ENCODE peak calls at places on chromosomes 1 and 21, in five cellular contexts. J is NT2/D1; C is body of pancreas; R is CD8-positive, alpha-beta memory T cell; S is effector memory CD4-positive, alpha-beta T cell. E is an unnamed sample.

GRCh38 chr1:182962554-182963115 is 9.7 kb upstream of the SHCBP1L start:
- DNase-seq in S (no peak), R (no peak), J (peak; percentile 93), C (peak; percentile 73), E (no peak)

GRCh38 chr1:222224576-222224975 is 323.3 kb downstream of the HHIPL2 start:
- DNase-seq in J (no peak), S (no peak), R (no peak), C (no peak), E (no peak)

GRCh38 chr1:45543599-45544417 is 6.8 kb upstream of the AKR1A1 start:
- DNase-seq in C (peak; percentile 49), J (no peak), S (peak; percentile 74), R (peak; percentile 74), E (peak; percentile 86)

GRCh38 chr1:193767891-193768290 is 581.5 kb upstream of the B3GALT2 start:
- DNase-seq in C (no peak), R (no peak), S (no peak), J (no peak), E (no peak)

GRCh38 chr1:159881930-159882839 is 17.8 kb downstream of the CFAP45 start:
- DNase-seq in J (no peak), C (peak; percentile 82), R (peak; percentile 11), S (peak; percentile 13), E (peak; percentile 81)

GRCh38 chr1:115953180-115953579 is 23.1 kb upstream of the SLC22A15 start:
- DNase-seq in J (no peak), C (no peak), R (no peak), S (no peak), E (no peak)

GRCh38 chr1:2540816-2541492 is 10.9 kb upstream of the HES5 start:
- DNase-seq in S (no peak), C (no peak), R (no peak), J (no peak), E (no peak)

GRCh38 chr21:21052672-21053071 is 54.5 kb downstream of the NCAM2 start:
- DNase-seq in C (no peak), S (no peak), R (no peak), J (no peak), E (no peak)

GRCh38 chr1:25628741-25629421 is 12.3 kb downstream of the MAN1C1 start:
- DNase-seq in R (no peak), J (no peak), C (no peak), S (no peak), E (no peak)

GRCh38 chr1:212816567-212817278 is 25.0 kb downstream of the TATDN3 start:
- DNase-seq in R (no peak), J (no peak), C (no peak), S (no peak), E (no peak)

GRCh38 chr1:150847499-150848060 is 28.8 kb downstream of the ARNT start:
- DNase-seq in R (no peak), J (no peak), S (no peak), C (no peak), E (no peak)

GRCh38 chr1:54357967-54358366 is 48.2 kb downstream of the SSBP3 start:
- DNase-seq in S (no peak), J (no peak), R (no peak), C (peak; percentile 24), E (no peak)
- H3K4me1 ChIP-seq in S (peaks cover 23% of the 10 kb centered on the region), J (peaks cover 46% of the 10 kb centered on the region), R (peaks cover 54% of the 10 kb centered on the region), C (peaks cover 47% of the 10 kb centered on the region), E (peaks cover 5% of the 10 kb centered on the region)

GRCh38 chr1:19813651-19813960 is 1.5 kb downstream of the RNF186 start:
- DNase-seq in C (no peak), J (no peak), R (no peak), S (no peak), E (no peak)
- H3K4me3 ChIP-seq in C (peak overlapping the region; percentile 34), J (no peak overlapping the region), R (no peak overlapping the region), S (no peak overlapping the region), E (no peak overlapping the region)

GRCh38 chr21:33951276-33952178 is 35.9 kb upstream of the ATP5PO start:
- DNase-seq in S (no peak), R (no peak), C (no peak), J (no peak), E (no peak)

GRCh38 chr21:33948951-33949444 is 33.4 kb upstream of the ATP5PO start:
- DNase-seq in R (no peak), C (no peak), S (no peak), J (no peak), E (no peak)

GRCh38 chr21:33949516-33950424 is 34.2 kb upstream of the ATP5PO start:
- DNase-seq in S (peak; percentile 47), C (no peak), J (no peak), R (peak; percentile 42), E (no peak)

GRCh38 chr21:33948096-33948950 is 32.7 kb upstream of the ATP5PO start:
- DNase-seq in S (peak; percentile 79), J (peak; percentile 93), C (peak; percentile 67), R (peak; percentile 78), E (peak; percentile 83)

GRCh38 chr21:33950425-33951079 is 34.9 kb upstream of the ATP5PO start:
- DNase-seq in S (no peak), R (peak; percentile 16), C (no peak), J (no peak), E (no peak)
- H3K4me1 ChIP-seq in S (peaks cover 46% of the 10 kb centered on the region), R (peaks cover 85% of the 10 kb centered on the region), C (peaks cover 15% of the 10 kb centered on the region), J (peaks cover 12% of the 10 kb centered on the region), E (peaks cover 17% of the 10 kb centered on the region)

GRCh38 chr1:66535853-66536252 is 1.9 kb downstream of the SGIP1 start:
- DNase-seq in J (no peak), R (no peak), S (no peak), C (no peak), E (no peak)
- H3K4me3 ChIP-seq in J (no peak overlapping the region), R (no peak overlapping the region), S (no peak overlapping the region), C (no peak overlapping the region), E (no peak overlapping the region)

GRCh38 chr21:32547018-32547417 is 38.3 kb downstream of the TCP10L start:
- DNase-seq in C (no peak), J (no peak), R (no peak), S (no peak), E (no peak)

GRCh38 chr21:32549454-32549853 is 35.9 kb downstream of the TCP10L start:
- DNase-seq in J (no peak), S (no peak), C (no peak), R (no peak), E (no peak)

GRCh38 chr21:32549861-32550260 is 35.5 kb downstream of the TCP10L start:
- DNase-seq in C (no peak), R (no peak), J (no peak), S (no peak), E (no peak)

GRCh38 chr21:32545948-32546441 is 39.3 kb downstream of the TCP10L start:
- DNase-seq in R (no peak), S (no peak), J (no peak), C (no peak), E (no peak)

GRCh38 chr21:32548978-32549377 is 36.3 kb downstream of the TCP10L start:
- DNase-seq in C (no peak), S (no peak), R (no peak), J (no peak), E (no peak)
- H3K4me1 ChIP-seq in C (no peaks in the 10 kb centered on the region), S (no peaks in the 10 kb centered on the region), R (no peaks in the 10 kb centered on the region), J (no peaks in the 10 kb centered on the region), E (no peaks in the 10 kb centered on the region)

E was measured in left lung.